ENCODE peak calls at places on chromosomes 16 and 17, in four cellular contexts. M is thyroid gland, D is PC-3, C is GM23338. A is an unnamed sample.
A peak's percentile ranks its signal among the peaks of the same experiment; 100 is the strongest.

GRCh38 chr16:24372824-24373223 is 116.7 kb downstream of the CACNG3 start:
- DNase-seq in M (no peak), D (no peak), C (no peak), A (no peak)

GRCh38 chr17:8360260-8360659 is 16.2 kb downstream of the KRABD2 start:
- DNase-seq in M (no peak), D (no peak), C (no peak), A (no peak)

GRCh38 chr17:5793899-5794298 is 209.6 kb upstream of the NLRP1 start:
- DNase-seq in M (no peak), D (peak; percentile 44), C (peak; percentile 80), A (peak; percentile 41)

GRCh38 chr16:8583199-8583598 is 7.1 kb downstream of the TMEM114 start:
- DNase-seq in M (no peak), D (peak; percentile 4), C (no peak), A (no peak)

GRCh38 chr16:74465281-74465680 is 44.0 kb upstream of the CLEC18B start:
- DNase-seq in M (no peak), D (no peak), C (no peak), A (no peak)

GRCh38 chr17:5694507-5694906 is 110.2 kb upstream of the NLRP1 start:
- DNase-seq in M (no peak), D (peak; percentile 29), C (peak; percentile 66), A (no peak)

GRCh38 chr17:68019336-68019674 is 16.2 kb upstream of the KPNA2 start:
- DNase-seq in M (no peak), D (no peak), C (no peak), A (no peak)

GRCh38 chr17:81329927-81330883 is 35.1 kb upstream of the SLC38A10 start:
- DNase-seq in M (peak; percentile 78), D (peak; percentile 48), C (peak; percentile 40), A (no peak)

GRCh38 chr16:83040174-83040573 is 413.4 kb downstream of the CDH13 start:
- DNase-seq in M (no peak), D (no peak), C (no peak), A (no peak)

GRCh38 chr16:74622005-74622404 is 15.1 kb upstream of the GLG1 start:
- DNase-seq in M (no peak), D (no peak), C (peak; percentile 49), A (no peak)

GRCh38 chr17:27630607-27631408 is at the start of gene LGALS9:
- DNase-seq in M (peak; percentile 27), D (peak; percentile 19), C (no peak), A (no peak)

GRCh38 chr17:28174352-28175046 is 132.0 kb downstream of the NLK start:
- DNase-seq in M (no peak), D (peak; percentile 13), C (no peak), A (no peak)

GRCh38 chr17:973053-973452 is 6.5 kb downstream of the NXN start:
- DNase-seq in M (no peak), D (peak; percentile 82), C (peak; percentile 77), A (no peak)

GRCh38 chr17:68777856-68778694 is 176.9 kb upstream of the FAM20A start:
- DNase-seq in M (peak; percentile 29), D (no peak), C (no peak), A (no peak)

GRCh38 chr17:57714660-57715059 is 30.4 kb downstream of the CCDC182 start:
- DNase-seq in M (no peak), D (no peak), C (no peak), A (no peak)

GRCh38 chr17:82840431-82840831 is 609 bp upstream of the ZNF750 start:
- DNase-seq in M (no peak), D (no peak), C (peak; percentile 42), A (no peak)

GRCh38 chr16:86975445-86975844 is 341.7 kb downstream of the C16orf95 start:
- DNase-seq in M (no peak), D (peak; percentile 78), C (peak; percentile 82), A (peak; percentile 46)

GRCh38 chr16:72939247-72939646 is 108.7 kb downstream of the ZFHX3 start:
- DNase-seq in M (no peak), D (peak; percentile 56), C (no peak), A (no peak)

GRCh38 chr17:29256735-29257466 is 10.2 kb downstream of the CRYBA1 start:
- DNase-seq in M (no peak), D (no peak), C (no peak), A (no peak)

GRCh38 chr16:81697886-81698635 is 81.0 kb upstream of the PLCG2 start:
- DNase-seq in M (no peak), D (no peak), C (no peak), A (no peak)

GRCh38 chr17:40551091-40551873 is 14.0 kb downstream of the CCR7 start:
- DNase-seq in M (peak; percentile 90), D (peak; percentile 55), C (no peak), A (no peak)

GRCh38 chr17:8250101-8250500 is 1.0 kb downstream of the PFAS start:
- DNase-seq in M (no peak), D (peak; percentile 18), C (no peak), A (no peak)

GRCh38 chr17:66777689-66778225 is 57.2 kb upstream of the CACNG5 start:
- DNase-seq in M (peak; percentile 84), D (no peak), C (peak; percentile 93), A (no peak)

GRCh38 chr17:66775881-66776400 is 59.0 kb upstream of the CACNG5 start:
- DNase-seq in M (no peak), D (no peak), C (no peak), A (no peak)

GRCh38 chr17:66776999-66777688 is 57.8 kb upstream of the CACNG5 start:
- DNase-seq in M (no peak), D (no peak), C (no peak), A (no peak)

GRCh38 chr17:66772148-66772812 is 62.6 kb upstream of the CACNG5 start:
- DNase-seq in M (peak; percentile 61), D (no peak), C (no peak), A (no peak)

GRCh38 chr17:66775262-66775661 is 59.7 kb upstream of the CACNG5 start:
- DNase-seq in M (no peak), D (no peak), C (no peak), A (no peak)
- TF ChIP-seq CTCF in M (no peak), D (no peak), C (no peak), A (no peak)

GRCh38 chr16:10610499-10611184 is 30.2 kb upstream of the EMP2 start:
- DNase-seq in M (no peak), D (no peak), C (no peak), A (no peak)
- TF ChIP-seq CTCF in M (no peak), D (no peak), C (no peak), A (no peak)

GRCh38 chr16:70254095-70254964 is 2.6 kb upstream of the EXOSC6 start:
- DNase-seq in M (no peak), D (no peak), C (peak; percentile 13), A (no peak)

GRCh38 chr16:70250748-70251650 is 741 bp downstream of the EXOSC6 start:
- DNase-seq in M (peak; percentile 55), D (peak; percentile 23), C (peak; percentile 62), A (peak; percentile 61)

GRCh38 chr16:70253291-70254094 is 1.8 kb upstream of the EXOSC6 start:
- DNase-seq in M (peak; percentile 21), D (peak; percentile 53), C (peak; percentile 86), A (peak; percentile 70)

GRCh38 chr16:70251651-70252354 is at the start of gene EXOSC6:
- DNase-seq in M (peak; percentile 93), D (peak; percentile 90), C (peak; percentile 97), A (peak; percentile 91)

GRCh38 chr16:70252355-70252988 is 732 bp upstream of the EXOSC6 start:
- DNase-seq in M (no peak), D (no peak), C (peak; percentile 79), A (peak; percentile 58)
- TF ChIP-seq CTCF in M (peak; percentile 5), D (peak; percentile 62), C (peak; percentile 79), A (peak; percentile 65)

DNA sequence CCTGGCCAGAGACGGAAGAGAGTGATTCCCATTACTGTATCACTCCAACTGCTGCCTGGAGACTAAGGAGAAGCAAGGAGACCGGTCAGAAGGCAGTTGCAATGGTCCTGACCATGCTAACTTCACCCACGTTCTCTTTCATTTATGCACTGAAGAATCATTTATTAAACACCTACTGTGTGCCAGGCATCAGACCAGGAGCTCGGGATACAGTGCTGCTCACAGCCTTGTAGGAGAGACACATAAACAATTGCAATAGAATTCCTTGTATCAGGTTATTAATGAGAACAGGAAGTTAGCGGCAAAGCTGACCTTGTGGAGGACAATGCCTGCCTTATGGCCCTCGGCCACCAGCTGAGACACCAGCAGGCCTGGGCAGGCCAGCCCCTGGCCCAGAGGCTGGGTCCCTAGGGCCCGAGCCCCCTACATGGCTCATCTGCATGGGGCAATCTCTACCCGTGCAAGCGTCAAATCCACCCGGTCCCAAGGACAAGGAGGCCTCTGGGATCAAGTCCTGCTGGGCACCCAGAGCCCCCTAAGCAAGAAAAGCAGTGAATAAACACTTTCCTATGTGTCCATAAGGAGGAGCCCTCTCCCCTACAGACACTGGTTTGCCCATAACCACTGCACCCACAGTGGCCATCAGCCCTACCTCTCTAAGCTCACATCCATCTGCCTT is 8.6 kb upstream of the ENPP7 start:
- DNase-seq in M (no peak), D (peak; percentile 67), C (peak; percentile 81), A (no peak)
- TF ChIP-seq CTCF in M (no peak), D (peak; percentile 65), C (peak; percentile 57), A (peak; percentile 33)

DNA sequence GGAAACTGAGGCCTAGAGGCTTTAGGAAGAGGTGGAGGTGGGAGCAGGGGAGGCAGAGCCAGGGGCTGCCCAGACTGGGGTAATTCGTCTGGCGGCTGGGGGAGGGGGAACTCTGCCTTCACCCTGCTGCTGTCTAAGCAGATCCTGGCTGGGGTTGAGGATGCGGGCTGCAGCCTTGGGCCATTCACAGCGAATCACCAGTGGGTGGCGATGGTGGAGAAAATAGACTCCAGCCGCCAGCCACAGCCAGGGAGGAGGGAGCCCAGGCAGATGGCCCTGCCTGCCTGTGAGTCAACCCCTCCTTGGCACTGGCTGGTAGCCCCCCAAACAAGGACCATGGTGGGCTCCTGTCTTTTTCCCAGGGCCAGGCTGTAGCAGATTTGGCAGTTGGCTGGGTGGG is 41.7 kb upstream of the CDH5 start:
- DNase-seq in M (no peak), D (peak; percentile 49), C (peak; percentile 72), A (peak; percentile 70)
- TF ChIP-seq CTCF in M (no peak), D (peak; percentile 43), C (peak; percentile 34), A (no peak)

A was measured in endothelial cell.